ENCODE peak calls at places on chromosomes 11 and 22, in eight cellular contexts. O, C, F, N, V, P, S and K are unnamed samples.

GRCh38 chr22:46756097-46756496 is 6.4 kb upstream of the TBC1D22A start:
- DNase-seq in O (no peak), C (no peak), F (no peak), N (no peak), V (no peak), P (no peak), S (no peak), K (no peak)

GRCh38 chr11:86784247-86784681 is 16.1 kb upstream of the PRSS23 start:
- DNase-seq in O (no peak), C (no peak), F (no peak), N (no peak), V (no peak), P (no peak), S (no peak), K (no peak)

GRCh38 chr11:12556788-12557384 is 117.3 kb upstream of the TEAD1 start:
- DNase-seq in O (peak; percentile 83), C (no peak), F (peak; percentile 71), N (peak; percentile 36), V (no peak), P (peak; percentile 75), S (no peak), K (peak; percentile 81)

GRCh38 chr11:62545437-62546243 is 966 bp downstream of the AHNAK start:
- DNase-seq in O (peak; percentile 96), C (no peak), F (peak; percentile 97), N (peak; percentile 98), V (peak; percentile 87), P (peak; percentile 95), S (peak; percentile 95), K (peak; percentile 87)

GRCh38 chr11:1050581-1051355 is 14.2 kb upstream of the MUC6 start:
- DNase-seq in O (peak; percentile 43), C (peak; percentile 79), F (peak; percentile 81), N (peak; percentile 85), V (peak; percentile 45), P (peak; percentile 78), S (peak; percentile 93), K (peak; percentile 23)

GRCh38 chr11:124793466-124794278 is 6.5 kb downstream of the MSANTD2 start:
- DNase-seq in O (peak; percentile 16), C (peak; percentile 72), F (no peak), N (peak; percentile 54), V (peak; percentile 67), P (no peak), S (no peak), K (no peak)

GRCh38 chr22:19565921-19566598 is 41.9 kb upstream of the CLDN5 start:
- DNase-seq in O (no peak), C (no peak), F (no peak), N (no peak), V (no peak), P (no peak), S (no peak), K (no peak)

GRCh38 chr11:71991494-71991893 is 7.2 kb upstream of the IL18BP start:
- DNase-seq in O (no peak), C (peak; percentile 49), F (no peak), N (no peak), V (no peak), P (no peak), S (no peak), K (no peak)

GRCh38 chr22:43239102-43239875 is 52.4 kb upstream of the TTLL12 start:
- DNase-seq in O (peak; percentile 30), C (no peak), F (no peak), N (no peak), V (no peak), P (no peak), S (no peak), K (no peak)

GRCh38 chr11:117256573-117256972 is 24.1 kb downstream of the RNF214 start:
- DNase-seq in O (no peak), C (no peak), F (no peak), N (no peak), V (no peak), P (no peak), S (no peak), K (peak; percentile 48)

GRCh38 chr11:131688056-131688693 is 317.8 kb downstream of the NTM start:
- DNase-seq in O (peak; percentile 14), C (peak; percentile 46), F (peak; percentile 72), N (peak; percentile 19), V (no peak), P (no peak), S (peak; percentile 49), K (peak; percentile 36)

DNA sequence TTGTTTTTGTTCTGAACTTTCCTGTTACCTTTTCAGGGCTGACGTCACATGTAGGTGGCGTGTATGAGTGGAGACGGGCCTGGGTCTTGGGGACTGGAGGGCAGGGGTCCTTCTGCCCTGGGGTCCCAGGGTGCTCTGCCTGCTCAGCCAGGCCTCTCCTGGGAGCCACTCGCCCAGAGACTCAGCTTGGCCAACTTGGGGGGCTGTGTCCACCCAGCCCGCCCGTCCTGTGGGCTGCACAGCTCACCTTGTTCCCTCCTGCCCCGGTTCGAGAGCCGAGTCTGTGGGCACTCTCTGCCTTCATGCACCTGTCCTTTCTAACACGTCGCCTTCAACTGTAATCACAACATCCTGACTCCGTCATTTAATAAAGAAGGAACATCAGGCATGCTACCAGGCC is 3.5 kb upstream of the TSSC4 start:
- DNase-seq in O (no peak), C (no peak), F (no peak), N (no peak), V (no peak), P (no peak), S (no peak), K (no peak)
- H3K36me3 ChIP-seq in O (no peaks in the 10 kb centered on the region), C (peaks cover 80% of the 10 kb centered on the region), F (peaks cover 46% of the 10 kb centered on the region), N (peaks cover 3% of the 10 kb centered on the region), V (no peaks in the 10 kb centered on the region), P (peaks cover 63% of the 10 kb centered on the region), S (peaks cover 6% of the 10 kb centered on the region), K (peaks cover 45% of the 10 kb centered on the region)

GRCh38 chr22:24367841-24368240 is 59.6 kb upstream of the ADORA2A start:
- DNase-seq in O (no peak), C (no peak), F (no peak), N (no peak), V (no peak), P (no peak), S (no peak), K (no peak)

GRCh38 chr22:24361976-24362646 is 65.3 kb upstream of the ADORA2A start:
- DNase-seq in O (no peak), C (no peak), F (no peak), N (no peak), V (no peak), P (no peak), S (no peak), K (no peak)

GRCh38 chr22:24359452-24360120 is 67.8 kb upstream of the ADORA2A start:
- DNase-seq in O (no peak), C (no peak), F (no peak), N (no peak), V (no peak), P (no peak), S (no peak), K (no peak)

GRCh38 chr22:24358105-24358836 is 69.1 kb upstream of the ADORA2A start:
- DNase-seq in O (no peak), C (no peak), F (no peak), N (no peak), V (no peak), P (no peak), S (no peak), K (no peak)

GRCh38 chr22:24363243-24363642 is 64.2 kb upstream of the ADORA2A start:
- DNase-seq in O (no peak), C (no peak), F (no peak), N (no peak), V (no peak), P (no peak), S (no peak), K (no peak)
- H3K36me3 ChIP-seq in O (no peaks in the 10 kb centered on the region), C (peaks cover 93% of the 10 kb centered on the region), F (peaks cover 81% of the 10 kb centered on the region), N (no peaks in the 10 kb centered on the region), V (no peaks in the 10 kb centered on the region), P (peaks cover 23% of the 10 kb centered on the region), S (peaks cover 4% of the 10 kb centered on the region), K (peaks cover 21% of the 10 kb centered on the region)

DNA sequence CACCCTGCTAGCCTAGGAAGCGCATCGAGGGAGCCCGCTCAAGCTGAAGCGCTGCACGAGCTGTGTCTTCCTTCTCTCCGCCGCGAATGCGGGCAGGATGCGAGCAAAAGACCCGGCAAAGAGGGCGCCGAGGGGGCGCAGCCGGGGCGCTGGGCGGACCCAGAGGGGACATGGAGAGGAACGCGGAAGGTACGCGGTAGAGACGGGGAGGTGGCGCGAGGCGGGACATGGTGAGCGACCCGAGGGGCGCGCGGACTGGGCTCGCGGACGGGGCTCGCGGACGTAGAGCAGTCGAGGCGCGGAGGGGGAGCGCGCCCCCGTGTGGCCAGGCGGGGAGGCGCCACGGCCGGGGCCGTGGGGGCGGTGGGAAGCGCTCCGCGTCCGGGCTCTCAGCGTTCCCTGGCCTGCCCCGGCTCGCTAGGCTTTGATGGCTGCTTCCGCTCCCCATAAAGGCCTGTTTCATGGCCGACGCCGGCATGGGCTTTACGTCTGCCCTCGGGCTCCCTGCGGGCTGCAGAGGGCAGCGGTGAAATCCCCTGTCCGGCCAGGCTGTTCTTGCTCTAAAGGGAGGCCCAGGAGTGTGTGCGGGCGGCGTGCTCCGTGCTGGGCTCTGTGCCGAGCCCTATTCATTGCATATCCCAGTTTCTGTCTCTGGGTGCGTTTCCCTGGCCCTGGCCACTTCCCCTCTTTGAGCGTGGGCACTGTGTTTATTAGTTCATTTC is 31.2 kb upstream of the TRIM29 start:
- DNase-seq in O (peak; percentile 44), C (no peak), F (peak; percentile 81), N (peak; percentile 73), V (no peak), P (peak; percentile 58), S (peak; percentile 83), K (peak; percentile 42)
- H3K36me3 ChIP-seq in O (no peaks in the 10 kb centered on the region), C (no peaks in the 10 kb centered on the region), F (no peaks in the 10 kb centered on the region), N (no peaks in the 10 kb centered on the region), V (no peaks in the 10 kb centered on the region), P (no peaks in the 10 kb centered on the region), S (no peaks in the 10 kb centered on the region), K (no peaks in the 10 kb centered on the region)

GRCh38 chr11:14223636-14224035 is 135.3 kb downstream of the RRAS2 start:
- DNase-seq in O (no peak), C (no peak), F (no peak), N (no peak), V (no peak), P (no peak), S (no peak), K (no peak)
- H3K36me3 ChIP-seq in O (no peaks in the 10 kb centered on the region), C (no peaks in the 10 kb centered on the region), F (no peaks in the 10 kb centered on the region), N (no peaks in the 10 kb centered on the region), V (no peaks in the 10 kb centered on the region), P (no peaks in the 10 kb centered on the region), S (no peaks in the 10 kb centered on the region), K (no peaks in the 10 kb centered on the region)

DNA sequence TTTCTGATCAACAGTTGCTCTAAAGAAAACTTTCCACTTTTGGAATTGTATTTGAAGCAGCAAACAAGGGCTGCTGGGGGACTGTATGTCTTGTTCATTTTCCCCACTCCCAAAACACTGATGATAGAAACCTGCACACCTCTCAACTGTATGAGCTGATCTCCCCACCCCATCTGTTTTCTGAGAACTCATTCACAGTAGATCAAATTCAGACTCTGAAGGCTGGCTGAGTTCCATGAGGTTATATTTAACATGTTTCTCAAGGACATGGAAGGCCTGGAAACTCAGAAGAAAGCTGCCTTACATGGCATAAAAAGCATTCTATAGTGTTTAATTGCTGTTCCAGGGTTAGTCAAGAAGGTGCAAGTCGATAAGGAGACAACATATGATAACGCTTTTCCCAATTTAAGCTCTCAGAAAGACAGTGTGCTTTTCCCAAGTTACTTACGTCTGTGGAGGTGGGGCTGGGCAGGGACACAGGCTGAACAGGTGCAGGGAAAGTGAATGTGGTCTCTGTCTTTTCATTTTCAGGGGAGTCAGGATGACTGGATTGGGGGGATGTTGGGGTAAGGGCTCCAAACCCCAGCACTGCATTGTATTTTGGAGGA is 23.0 kb downstream of the LARGE2 start:
- DNase-seq in O (no peak), C (no peak), F (no peak), N (no peak), V (no peak), P (no peak), S (no peak), K (no peak)
- H3K36me3 ChIP-seq in O (peaks cover 2% of the 10 kb centered on the region), C (peaks cover 54% of the 10 kb centered on the region), F (peaks cover 93% of the 10 kb centered on the region), N (no peaks in the 10 kb centered on the region), V (no peaks in the 10 kb centered on the region), P (peaks cover 30% of the 10 kb centered on the region), S (no peaks in the 10 kb centered on the region), K (peaks cover 39% of the 10 kb centered on the region)